ENCODE peak calls at places on chromosome 13, in four cellular contexts. G is dorsolateral prefrontal cortex; K is SHP77; F is stimulated activated naive CD4-positive, alpha-beta T cell. D is an unnamed sample.

GRCh38 chr13:20714161-20714560 is 10.7 kb downstream of the IL17D start:
- DNase-seq in G (no peak), K (no peak), F (no peak), D (no peak)

GRCh38 chr13:25371608-25372274 is at the start of gene ATP8A2:
- DNase-seq in G (peak), K (no peak), F (no peak), D (no peak)

GRCh38 chr13:30943881-30944280 is 11.4 kb downstream of the TEX26 start:
- DNase-seq in G (no peak), K (no peak), F (no peak), D (no peak)

GRCh38 chr13:74136089-74136658 is 2.0 kb upstream of the KLF12 start:
- DNase-seq in G (peak), K (no peak), F (peak), D (peak)

GRCh38 chr13:66969291-66969690 is 260.8 kb downstream of the PCDH9 start:
- DNase-seq in G (no peak), K (no peak), F (no peak), D (no peak)

GRCh38 chr13:51154029-51154555 is 43.0 kb upstream of the C13orf42 start:
- DNase-seq in G (no peak), K (no peak), F (no peak), D (no peak)

GRCh38 chr13:84870190-84870589 is 929.0 kb downstream of the SLITRK6 start:
- DNase-seq in G (no peak), K (no peak), F (no peak), D (no peak)

GRCh38 chr13:76884571-76885202 is 1.5 kb downstream of the KCTD12 start:
- DNase-seq in G (no peak), K (no peak), F (no peak), D (no peak)

GRCh38 chr13:31322025-31322424 is 122.2 kb downstream of the B3GLCT start:
- DNase-seq in G (no peak), K (no peak), F (no peak), D (no peak)

GRCh38 chr13:86591862-86592261 is 792.6 kb upstream of the SLITRK6 start:
- DNase-seq in G (no peak), K (no peak), F (no peak), D (no peak)

GRCh38 chr13:95441326-95441725 is 111.2 kb upstream of the CLDN10 start:
- DNase-seq in G (no peak), K (no peak), F (no peak), D (no peak)

GRCh38 chr13:51895906-51896888 is 34.4 kb downstream of the CCDC70 start:
- DNase-seq in G (peak), K (no peak), F (peak), D (peak)

GRCh38 chr13:29594710-29595379 is 643 bp downstream of the SLC7A1 start:
- DNase-seq in G (peak), K (peak), F (peak), D (peak)

GRCh38 chr13:83498486-83499190 is 383.6 kb downstream of the SLITRK1 start:
- DNase-seq in G (no peak), K (peak), F (no peak), D (no peak)

GRCh38 chr13:58960909-58961308 is 1202.8 kb downstream of the DIAPH3 start:
- DNase-seq in G (no peak), K (no peak), F (no peak), D (peak)

GRCh38 chr13:71464673-71465072 is 402.3 kb downstream of the DACH1 start:
- DNase-seq in G (no peak), K (no peak), F (no peak), D (no peak)

GRCh38 chr13:51539887-51540286 is 44.4 kb upstream of the WDFY2 start:
- DNase-seq in G (no peak), K (no peak), F (no peak), D (no peak)

GRCh38 chr13:106401081-106401480 is 134.4 kb downstream of the EFNB2 start:
- DNase-seq in G (no peak), K (no peak), F (no peak), D (no peak)

GRCh38 chr13:76148926-76149325 is 512.8 kb downstream of the LMO7 start:
- DNase-seq in G (no peak), K (no peak), F (no peak), D (no peak)

GRCh38 chr13:92896842-92897241 is 329.8 kb upstream of the GPC6 start:
- DNase-seq in G (no peak), K (peak), F (no peak), D (peak)

GRCh38 chr13:29676535-29676934 is 81.0 kb upstream of the SLC7A1 start:
- DNase-seq in G (no peak), K (no peak), F (no peak), D (no peak)

GRCh38 chr13:62432295-62432694 is 1016.6 kb upstream of the PCDH20 start:
- DNase-seq in G (no peak), K (no peak), F (no peak), D (no peak)

D was measured in left kidney.